ENCODE peak calls at places on chromosome 20, in five cellular contexts. I is tibial artery, V is IMR-90, E is HFF-Myc, B is GM23338. Y is an unnamed sample.

GRCh38 chr20:57092112-57092899 is 174.1 kb downstream of the BMP7 start:
- DNase-seq in I (no peak), V (peak), E (no peak), B (peak), Y (no peak)

GRCh38 chr20:47263502-47264084 is 92.9 kb downstream of the ZMYND8 start:
- DNase-seq in I (no peak), V (no peak), E (no peak), B (no peak), Y (no peak)

GRCh38 chr20:41176711-41177552 is 39.6 kb downstream of the PLCG1 start:
- DNase-seq in I (no peak), V (no peak), E (no peak), B (no peak), Y (no peak)

GRCh38 chr20:22353586-22353985 is 230.8 kb downstream of the FOXA2 start:
- DNase-seq in I (no peak), V (no peak), E (no peak), B (no peak), Y (no peak)

GRCh38 chr20:54140067-54140466 is 33.7 kb downstream of the CYP24A1 start:
- DNase-seq in I (no peak), V (no peak), E (no peak), B (no peak), Y (no peak)

GRCh38 chr20:16352751-16353150 is 220.5 kb downstream of the KIF16B start:
- DNase-seq in I (no peak), V (no peak), E (no peak), B (no peak), Y (no peak)

GRCh38 chr20:23459431-23460112 is 6.9 kb upstream of the CST11 start:
- DNase-seq in I (no peak), V (no peak), E (no peak), B (no peak), Y (no peak)

GRCh38 chr20:25600632-25601031 is 15.3 kb upstream of the NINL start:
- DNase-seq in I (no peak), V (no peak), E (no peak), B (no peak), Y (no peak)

GRCh38 chr20:37358366-37359150 is 12.6 kb downstream of the SRC start:
- DNase-seq in I (peak), V (no peak), E (no peak), B (no peak), Y (peak)

GRCh38 chr20:63619086-63619485 is 7.8 kb downstream of the GMEB2 start:
- DNase-seq in I (no peak), V (no peak), E (no peak), B (no peak), Y (no peak)

GRCh38 chr20:41101660-41102059 is 35.7 kb upstream of the PLCG1 start:
- DNase-seq in I (no peak), V (no peak), E (no peak), B (no peak), Y (no peak)

GRCh38 chr20:47929368-47930115 is 144.3 kb upstream of the SULF2 start:
- DNase-seq in I (peak), V (peak), E (peak), B (no peak), Y (no peak)

GRCh38 chr20:3652646-3653596 is 10.3 kb downstream of the GFRA4 start:
- DNase-seq in I (no peak), V (no peak), E (no peak), B (no peak), Y (no peak)

GRCh38 chr20:25643735-25644134 is 19.9 kb upstream of the NANP start:
- DNase-seq in I (no peak), V (no peak), E (no peak), B (no peak), Y (no peak)

GRCh38 chr20:23082846-23083552 is 3.1 kb downstream of the CD93 start:
- DNase-seq in I (no peak), V (no peak), E (no peak), B (peak), Y (no peak)

GRCh38 chr20:58418949-58419748 is 30.1 kb downstream of the VAPB start:
- DNase-seq in I (no peak), V (no peak), E (no peak), B (no peak), Y (no peak)

GRCh38 chr20:44181611-44182010 is 5.4 kb downstream of the JPH2 start:
- DNase-seq in I (no peak), V (no peak), E (no peak), B (no peak), Y (no peak)

GRCh38 chr20:41133709-41134361 is 3.5 kb upstream of the PLCG1 start:
- DNase-seq in I (no peak), V (peak), E (no peak), B (no peak), Y (no peak)

GRCh38 chr20:5914859-5915258 is 35.5 kb downstream of the TRMT6 start:
- DNase-seq in I (no peak), V (no peak), E (no peak), B (peak), Y (no peak)

DNA sequence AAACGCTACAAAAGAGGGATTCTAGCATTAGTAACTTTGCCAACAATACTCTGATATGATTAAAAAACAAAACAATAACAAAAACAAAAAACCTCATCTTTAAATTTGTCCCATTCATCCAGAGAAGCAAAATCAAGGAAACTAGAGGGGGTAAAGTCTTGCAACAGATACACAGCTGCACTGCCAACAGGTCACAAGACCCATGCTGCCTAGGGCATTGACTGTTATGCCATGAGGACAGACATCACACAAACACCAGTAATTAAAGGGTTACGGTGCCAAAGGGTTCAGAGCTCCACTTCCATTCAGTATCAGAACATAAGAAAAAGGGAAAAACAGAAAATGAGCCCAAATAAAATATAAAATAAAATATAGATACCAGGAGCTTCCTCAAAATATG is 1.6 kb downstream of the TBC1D20 start:
- DNase-seq in I (peak), V (no peak), E (no peak), B (no peak), Y (no peak)
- H3K4me3 ChIP-seq in I (peak), V (peak), E (peak), B (no peak), Y (no peak)

GRCh38 chr20:33232486-33233072 is 3.2 kb upstream of the BPIFA1 start:
- DNase-seq in I (no peak), V (no peak), E (no peak), B (no peak), Y (no peak)
- H3K4me3 ChIP-seq in I (no peak), V (no peak), E (no peak), B (no peak), Y (no peak)

GRCh38 chr20:35698298-35699126 is 640 bp downstream of the NFS1 start:
- DNase-seq in I (no peak), V (no peak), E (no peak), B (peak), Y (no peak)

GRCh38 chr20:35699914-35700624 is 864 bp downstream of the ROMO1 start:
- DNase-seq in I (no peak), V (peak), E (no peak), B (no peak), Y (no peak)

GRCh38 chr20:35702051-35702823 is 3.0 kb downstream of the ROMO1 start:
- DNase-seq in I (no peak), V (peak), E (peak), B (no peak), Y (no peak)

GRCh38 chr20:35699127-35699913 is at the start of the genes NFS1 and ROMO1:
- DNase-seq in I (peak), V (peak), E (peak), B (peak), Y (peak)

GRCh38 chr20:35700625-35701148 is 1.5 kb downstream of the ROMO1 start:
- DNase-seq in I (no peak), V (no peak), E (no peak), B (peak), Y (no peak)
- H3K4me3 ChIP-seq in I (no peak), V (no peak), E (peak), B (peak), Y (no peak)

GRCh38 chr20:49814057-49814675 is 1.5 kb downstream of the SLC9A8 start:
- DNase-seq in I (no peak), V (no peak), E (no peak), B (no peak), Y (no peak)
- H3K4me3 ChIP-seq in I (no peak), V (no peak), E (peak), B (peak), Y (no peak)

GRCh38 chr20:46017272-46017671 is 8.6 kb downstream of the MMP9 start:
- DNase-seq in I (no peak), V (no peak), E (no peak), B (no peak), Y (no peak)

GRCh38 chr20:46011631-46012482 is 3.1 kb downstream of the MMP9 start:
- DNase-seq in I (no peak), V (peak), E (peak), B (peak), Y (no peak)

GRCh38 chr20:46012926-46013825 is 4.5 kb downstream of the MMP9 start:
- DNase-seq in I (no peak), V (no peak), E (no peak), B (no peak), Y (no peak)

GRCh38 chr20:46013826-46014516 is 5.3 kb downstream of the MMP9 start:
- DNase-seq in I (no peak), V (peak), E (no peak), B (peak), Y (peak)

GRCh38 chr20:46014517-46015396 is 6.0 kb downstream of the MMP9 start:
- DNase-seq in I (no peak), V (no peak), E (no peak), B (no peak), Y (no peak)
- H3K4me3 ChIP-seq in I (no peak), V (no peak), E (no peak), B (peak), Y (no peak)